ENCODE peak calls at places on chromosomes 11 and 22, in ten cellular contexts. P, F, N, W, I, M, X, G, S and O are unnamed samples.

GRCh38 chr11:119814766-119815165 is 85.8 kb upstream of the NECTIN1 start:
- DNase-seq in P (no peak), F (no peak), N (no peak), W (no peak), I (no peak), M (no peak), X (no peak), G (no peak), S (no peak), O (no peak)

GRCh38 chr22:35446365-35446764 is 46.4 kb downstream of the MCM5 start:
- DNase-seq in P (no peak), F (peak), N (peak), W (no peak), I (peak), M (peak), X (no peak), G (no peak), S (peak), O (peak)

GRCh38 chr11:35750315-35750714 is 87.7 kb downstream of the TRIM44 start:
- DNase-seq in P (no peak), F (no peak), N (no peak), W (no peak), I (no peak), M (no peak), X (no peak), G (no peak), S (no peak), O (no peak)

GRCh38 chr22:39311592-39312400 is 7.6 kb downstream of the RPL3 start:
- DNase-seq in P (no peak), F (no peak), N (no peak), W (no peak), I (no peak), M (no peak), X (no peak), G (no peak), S (no peak), O (no peak)

GRCh38 chr11:130431806-130432205 is 3.4 kb upstream of the ADAMTS8 start:
- DNase-seq in P (no peak), F (no peak), N (peak), W (no peak), I (peak), M (no peak), X (no peak), G (no peak), S (peak), O (no peak)

GRCh38 chr22:25437414-25438160 is 126.9 kb upstream of the GRK3 start:
- DNase-seq in P (no peak), F (no peak), N (no peak), W (no peak), I (no peak), M (no peak), X (no peak), G (no peak), S (no peak), O (no peak)

GRCh38 chr11:122235615-122236014 is 119.6 kb upstream of the BLID start:
- DNase-seq in P (no peak), F (peak), N (peak), W (no peak), I (peak), M (no peak), X (no peak), G (peak), S (peak), O (peak)

GRCh38 chr11:75966546-75967287 is 151.7 kb downstream of the UVRAG start:
- DNase-seq in P (no peak), F (peak), N (peak), W (no peak), I (peak), M (no peak), X (no peak), G (no peak), S (peak), O (peak)

GRCh38 chr22:49964493-49965290 is 4.1 kb downstream of the PIM3 start:
- DNase-seq in P (peak), F (no peak), N (no peak), W (no peak), I (no peak), M (peak), X (no peak), G (peak), S (no peak), O (no peak)

GRCh38 chr22:49010901-49011300 is 816.8 kb downstream of the BRD1 start:
- DNase-seq in P (no peak), F (no peak), N (no peak), W (no peak), I (no peak), M (no peak), X (no peak), G (no peak), S (no peak), O (no peak)

GRCh38 chr11:1890856-1891830 is 552 bp downstream of the PRR33 start:
- DNase-seq in P (no peak), F (no peak), N (no peak), W (no peak), I (no peak), M (no peak), X (no peak), G (no peak), S (no peak), O (no peak)

GRCh38 chr11:10506013-10506370 is 35.0 kb downstream of the RNF141 start:
- DNase-seq in P (no peak), F (no peak), N (no peak), W (no peak), I (no peak), M (no peak), X (no peak), G (no peak), S (no peak), O (no peak)

GRCh38 chr11:19459240-19459639 is 218.5 kb upstream of the E2F8 start:
- DNase-seq in P (no peak), F (no peak), N (no peak), W (no peak), I (no peak), M (no peak), X (no peak), G (no peak), S (no peak), O (no peak)

GRCh38 chr22:23133922-23134321 is 7.9 kb downstream of the RSPH14 start:
- DNase-seq in P (no peak), F (no peak), N (no peak), W (peak), I (no peak), M (no peak), X (no peak), G (no peak), S (no peak), O (no peak)

GRCh38 chr11:28383471-28383870 is 275.3 kb downstream of the METTL15 start:
- DNase-seq in P (no peak), F (no peak), N (peak), W (no peak), I (peak), M (no peak), X (no peak), G (no peak), S (peak), O (peak)

GRCh38 chr11:61833926-61834277 is 5.8 kb downstream of the FADS2 start:
- DNase-seq in P (no peak), F (no peak), N (no peak), W (no peak), I (no peak), M (no peak), X (no peak), G (no peak), S (no peak), O (no peak)

GRCh38 chr11:61835663-61836024 is 7.5 kb downstream of the FADS2 start:
- DNase-seq in P (no peak), F (no peak), N (no peak), W (no peak), I (no peak), M (no peak), X (no peak), G (no peak), S (no peak), O (no peak)

GRCh38 chr11:61832758-61833157 is 4.7 kb downstream of the FADS2 start:
- DNase-seq in P (no peak), F (no peak), N (no peak), W (no peak), I (no peak), M (no peak), X (no peak), G (no peak), S (no peak), O (no peak)

GRCh38 chr11:61833478-61833877 is 5.4 kb downstream of the FADS2 start:
- DNase-seq in P (no peak), F (no peak), N (no peak), W (no peak), I (no peak), M (no peak), X (no peak), G (no peak), S (no peak), O (no peak)

GRCh38 chr11:61834278-61835004 is 6.3 kb downstream of the FADS2 start:
- DNase-seq in P (peak), F (no peak), N (peak), W (peak), I (peak), M (no peak), X (no peak), G (peak), S (peak), O (peak)
- H3K27ac ChIP-seq in P (peak), F (peak), N (peak), W (peak), I (peak), M (peak), X (peak), G (no peak), S (peak), O (peak)

GRCh38 chr22:41478891-41479521 is 10.1 kb downstream of the ACO2 start:
- DNase-seq in P (no peak), F (no peak), N (peak), W (no peak), I (peak), M (no peak), X (no peak), G (peak), S (no peak), O (no peak)

GRCh38 chr22:41478473-41478872 is 9.6 kb downstream of the ACO2 start:
- DNase-seq in P (no peak), F (no peak), N (no peak), W (no peak), I (no peak), M (no peak), X (no peak), G (no peak), S (no peak), O (no peak)

GRCh38 chr22:41471606-41472005 is 2.7 kb downstream of the ACO2 start:
- DNase-seq in P (no peak), F (no peak), N (no peak), W (no peak), I (no peak), M (no peak), X (no peak), G (no peak), S (no peak), O (no peak)

GRCh38 chr22:41479671-41480396 is 10.9 kb downstream of the ACO2 start:
- DNase-seq in P (no peak), F (no peak), N (peak), W (no peak), I (peak), M (no peak), X (no peak), G (no peak), S (peak), O (peak)

DNA sequence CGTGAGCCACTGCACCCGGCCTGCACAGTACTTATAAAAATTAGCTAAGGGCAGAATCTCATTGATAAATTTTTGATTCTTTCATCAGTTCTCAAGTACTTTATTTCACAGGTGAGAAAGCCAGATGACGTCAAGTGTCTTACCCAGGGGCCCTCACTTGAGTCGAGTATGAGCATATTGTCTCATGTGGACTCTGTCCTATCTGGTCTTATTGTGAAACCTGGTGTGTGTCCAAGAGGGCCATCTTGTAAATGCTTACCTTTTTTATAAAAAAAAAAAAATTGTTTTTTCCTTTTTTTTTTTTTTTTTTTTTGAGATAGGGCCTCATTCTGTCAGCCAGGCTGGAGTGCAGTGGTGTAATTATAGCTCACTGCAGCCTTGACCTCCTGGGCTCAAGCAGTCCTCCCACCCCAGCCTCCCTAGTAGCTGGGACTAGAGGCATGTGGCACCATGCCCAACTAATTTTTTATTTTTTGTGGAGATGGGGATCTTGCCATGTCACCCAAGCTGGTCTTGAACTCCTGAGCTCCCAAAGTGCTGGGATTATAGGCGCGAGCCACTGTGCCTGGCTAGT is 6.0 kb downstream of the ACO2 start:
- DNase-seq in P (no peak), F (no peak), N (no peak), W (no peak), I (no peak), M (no peak), X (no peak), G (no peak), S (no peak), O (no peak)
- H3K4me3 ChIP-seq in P (no peak), F (no peak), N (no peak), W (no peak), I (no peak), M (no peak), X (no peak), G (no peak), S (no peak), O (no peak)

GRCh38 chr11:67237574-67237973 is 28.7 kb upstream of the GRK2 start:
- DNase-seq in P (no peak), F (no peak), N (no peak), W (no peak), I (no peak), M (no peak), X (no peak), G (no peak), S (no peak), O (no peak)

GRCh38 chr11:67240575-67241389 is 25.5 kb upstream of the GRK2 start:
- DNase-seq in P (peak), F (peak), N (peak), W (peak), I (peak), M (peak), X (peak), G (peak), S (peak), O (peak)

GRCh38 chr11:67238894-67239794 is 27.1 kb upstream of the GRK2 start:
- DNase-seq in P (no peak), F (no peak), N (peak), W (no peak), I (peak), M (no peak), X (no peak), G (no peak), S (no peak), O (no peak)

GRCh38 chr11:67242548-67242947 is 23.7 kb upstream of the GRK2 start:
- DNase-seq in P (no peak), F (no peak), N (no peak), W (no peak), I (no peak), M (no peak), X (no peak), G (no peak), S (no peak), O (no peak)

DNA sequence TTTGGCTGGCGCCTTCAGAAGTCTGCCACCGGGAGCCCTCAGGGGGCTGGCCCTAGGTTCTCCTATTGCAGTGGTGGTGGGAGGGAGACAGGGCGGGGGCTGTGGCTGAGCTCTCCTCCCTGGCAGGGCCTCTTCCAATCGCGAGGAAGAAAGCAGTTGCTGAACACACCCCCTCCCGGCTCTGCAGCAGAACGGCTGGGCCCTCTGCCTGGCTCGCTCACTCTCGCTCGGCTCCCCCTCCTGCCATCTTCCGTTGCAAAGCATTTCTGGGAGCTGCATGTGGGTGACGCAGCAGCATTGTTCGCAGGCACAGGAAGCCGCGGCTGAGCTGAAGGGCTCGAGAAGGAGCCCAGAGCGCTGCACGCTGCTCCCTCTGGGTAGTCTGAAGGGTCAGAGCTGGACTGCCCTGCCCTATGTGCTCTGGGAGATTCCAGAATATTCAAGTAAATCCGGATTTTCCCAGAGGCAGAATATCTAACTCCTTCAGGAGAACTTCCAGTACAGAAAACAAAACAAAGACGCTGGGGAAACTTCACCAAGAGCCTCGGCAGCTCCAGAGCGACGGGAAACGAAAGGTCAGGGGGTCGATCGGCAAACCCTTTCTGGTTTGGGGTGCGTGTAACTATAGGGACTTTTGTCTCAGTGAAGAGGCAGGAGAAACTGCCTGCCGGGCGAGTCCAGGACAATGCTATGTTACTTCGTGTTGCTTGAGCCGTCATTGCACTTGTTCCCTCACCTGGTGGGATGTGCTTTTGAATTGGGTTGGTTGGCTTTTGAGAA is 26.3 kb upstream of the GRK2 start:
- DNase-seq in P (peak), F (peak), N (peak), W (peak), I (peak), M (peak), X (peak), G (peak), S (peak), O (peak)
- TF ChIP-seq CTCF in P (no peak), F (peak), N (no peak), W (peak), I (no peak), M (no peak), X (no peak), G (no peak), S (no peak), O (no peak)

GRCh38 chr11:34566209-34566551 is 52.6 kb upstream of the ELF5 start:
- DNase-seq in P (no peak), F (no peak), N (no peak), W (no peak), I (no peak), M (no peak), X (no peak), G (no peak), S (no peak), O (no peak)

GRCh38 chr11:34566736-34567135 is 53.1 kb upstream of the ELF5 start:
- DNase-seq in P (no peak), F (no peak), N (no peak), W (no peak), I (no peak), M (no peak), X (no peak), G (no peak), S (no peak), O (no peak)

GRCh38 chr11:34567733-34568132 is 53.2 kb upstream of the EHF start:
- DNase-seq in P (no peak), F (no peak), N (no peak), W (no peak), I (no peak), M (no peak), X (no peak), G (no peak), S (no peak), O (no peak)

GRCh38 chr11:34573537-34573936 is 47.4 kb upstream of the EHF start:
- DNase-seq in P (no peak), F (no peak), N (no peak), W (no peak), I (no peak), M (no peak), X (no peak), G (no peak), S (no peak), O (no peak)

DNA sequence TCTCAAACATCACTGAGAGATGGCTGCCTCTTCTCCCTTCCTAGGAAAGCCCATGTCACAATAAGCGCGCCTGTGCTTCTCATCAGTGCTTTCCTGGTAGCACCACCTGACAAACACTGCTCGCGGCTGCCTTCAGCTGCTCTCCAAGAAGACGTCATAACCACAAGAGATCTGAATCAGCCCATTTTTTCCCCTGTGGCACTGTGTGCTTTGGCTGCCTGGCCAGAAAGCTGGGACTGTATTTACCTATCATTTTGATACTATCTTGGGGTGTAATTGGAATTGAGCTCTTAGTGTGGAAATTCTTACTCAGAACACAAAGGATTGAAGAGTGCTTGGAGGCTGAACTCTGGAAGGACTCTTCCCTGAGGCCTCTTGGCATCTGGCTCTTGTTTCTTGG is 50.3 kb upstream of the EHF start:
- DNase-seq in P (no peak), F (no peak), N (peak), W (no peak), I (no peak), M (no peak), X (no peak), G (no peak), S (no peak), O (peak)
- H3K27ac ChIP-seq in P (no peak), F (no peak), N (no peak), W (no peak), I (no peak), M (no peak), X (no peak), G (no peak), S (no peak), O (no peak)

GRCh38 chr11:128905345-128906184 is 14.4 kb downstream of the KCNJ5 start:
- DNase-seq in P (peak), F (no peak), N (peak), W (peak), I (peak), M (peak), X (no peak), G (peak), S (no peak), O (no peak)

GRCh38 chr11:128904872-128905344 is 13.8 kb downstream of the KCNJ5 start:
- DNase-seq in P (peak), F (no peak), N (no peak), W (peak), I (peak), M (peak), X (no peak), G (peak), S (no peak), O (peak)

GRCh38 chr11:128904303-128904871 is 13.2 kb downstream of the KCNJ5 start:
- DNase-seq in P (no peak), F (no peak), N (no peak), W (no peak), I (no peak), M (no peak), X (no peak), G (no peak), S (no peak), O (no peak)

GRCh38 chr11:128908391-128909246 is 17.5 kb downstream of the KCNJ5 start:
- DNase-seq in P (peak), F (peak), N (peak), W (no peak), I (peak), M (peak), X (no peak), G (peak), S (peak), O (peak)

GRCh38 chr11:128906185-128907065 is 15.3 kb downstream of the KCNJ5 start:
- DNase-seq in P (no peak), F (no peak), N (no peak), W (no peak), I (no peak), M (no peak), X (no peak), G (peak), S (no peak), O (no peak)
- H3K4me3 ChIP-seq in P (peak), F (no peak), N (no peak), W (no peak), I (peak), M (no peak), X (peak), G (no peak), S (no peak), O (no peak)

DNA sequence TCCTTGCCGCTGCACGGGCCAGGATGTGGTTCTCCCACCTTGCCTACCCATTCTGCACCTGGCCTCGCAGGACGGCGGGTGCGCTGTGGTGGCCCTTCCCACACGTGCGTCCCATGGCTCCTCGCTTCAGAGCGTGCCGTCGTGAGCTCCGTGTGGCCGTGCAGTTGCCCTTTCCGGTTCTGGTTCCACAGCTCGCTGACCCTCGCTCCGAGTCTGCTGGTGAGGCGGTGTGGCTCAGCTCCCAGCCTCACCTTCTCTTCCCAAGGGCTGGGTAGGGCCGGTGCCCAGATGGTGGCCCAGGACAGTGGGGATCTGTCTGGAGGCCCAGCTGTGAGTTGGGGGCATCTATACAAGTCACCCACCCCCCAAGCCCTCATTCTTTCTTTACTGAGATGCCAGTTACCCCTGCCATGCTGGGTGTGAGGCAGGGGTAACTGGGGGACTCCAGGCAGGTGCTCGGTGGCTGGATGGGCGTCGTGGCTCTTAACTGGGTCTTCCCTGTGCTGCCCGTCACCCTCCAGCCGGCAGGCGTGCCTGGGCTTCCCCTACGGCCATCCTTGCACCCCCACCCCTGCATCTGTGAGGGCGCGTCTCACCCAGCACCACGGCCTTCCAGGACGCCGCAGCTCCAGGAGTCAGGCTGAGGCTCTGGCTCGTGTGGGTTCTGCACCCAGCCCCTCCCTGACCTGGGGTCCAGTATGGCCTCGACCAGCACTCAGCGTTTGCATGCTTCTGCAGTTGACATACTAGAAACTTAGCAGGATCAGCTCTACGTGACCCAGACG is 395.2 kb downstream of the TBC1D22A start:
- DNase-seq in P (no peak), F (no peak), N (no peak), W (no peak), I (no peak), M (no peak), X (no peak), G (no peak), S (no peak), O (no peak)
- TF ChIP-seq CTCF in P (no peak), F (no peak), N (no peak), W (no peak), I (no peak), M (no peak), X (no peak), G (no peak), S (no peak), O (no peak)